ENCODE peak calls at places on chromosomes 3 and 15, in nine cellular contexts. Y is A549, V is endothelial cell of umbilical vein, O is astrocyte, T is stomach, P is body of pancreas, S is psoas muscle, W is endodermal cell, X is fibroblast of lung. B is an unnamed sample.

GRCh38 chr15:74775132-74775562 is 6.7 kb upstream of the CSK start:
- DNase-seq in Y (no peak), V (no peak), O (no peak), T (no peak), P (no peak), S (no peak), W (no peak), X (no peak), B (peak; percentile 35)

GRCh38 chr15:101672298-101672697 is 20.1 kb upstream of the TM2D3 start:
- DNase-seq in Y (no peak), V (no peak), O (no peak), T (no peak), P (peak; percentile 39), S (no peak), W (peak; percentile 67), X (no peak), B (no peak)

GRCh38 chr3:186212611-186213010 is 103.7 kb upstream of the ETV5 start:
- DNase-seq in Y (no peak), V (no peak), O (no peak), T (no peak), P (no peak), S (no peak), W (no peak), X (no peak), B (no peak)

GRCh38 chr3:74520895-74521294 is 93.6 kb downstream of the CNTN3 start:
- DNase-seq in Y (no peak), V (no peak), O (no peak), T (no peak), P (no peak), S (no peak), W (no peak), X (peak; percentile 12), B (no peak)

GRCh38 chr3:106092792-106093191 is 224.0 kb upstream of the CBLB start:
- DNase-seq in Y (no peak), V (no peak), O (no peak), T (no peak), P (no peak), S (no peak), W (no peak), X (no peak), B (no peak)

GRCh38 chr3:8488877-8489865 is 12.5 kb upstream of the LMCD1 start:
- DNase-seq in Y (no peak), V (no peak), O (no peak), T (no peak), P (no peak), S (no peak), W (no peak), X (peak; percentile 43), B (no peak)

GRCh38 chr3:101377209-101377608 is 56.8 kb upstream of the IMPG2 start:
- DNase-seq in Y (no peak), V (peak; percentile 1), O (peak; percentile 18), T (no peak), P (no peak), S (no peak), W (no peak), X (no peak), B (no peak)

GRCh38 chr3:156677120-156677479 is 2.7 kb downstream of the TIPARP start:
- DNase-seq in Y (no peak), V (no peak), O (no peak), T (no peak), P (no peak), S (no peak), W (no peak), X (no peak), B (no peak)

DNA sequence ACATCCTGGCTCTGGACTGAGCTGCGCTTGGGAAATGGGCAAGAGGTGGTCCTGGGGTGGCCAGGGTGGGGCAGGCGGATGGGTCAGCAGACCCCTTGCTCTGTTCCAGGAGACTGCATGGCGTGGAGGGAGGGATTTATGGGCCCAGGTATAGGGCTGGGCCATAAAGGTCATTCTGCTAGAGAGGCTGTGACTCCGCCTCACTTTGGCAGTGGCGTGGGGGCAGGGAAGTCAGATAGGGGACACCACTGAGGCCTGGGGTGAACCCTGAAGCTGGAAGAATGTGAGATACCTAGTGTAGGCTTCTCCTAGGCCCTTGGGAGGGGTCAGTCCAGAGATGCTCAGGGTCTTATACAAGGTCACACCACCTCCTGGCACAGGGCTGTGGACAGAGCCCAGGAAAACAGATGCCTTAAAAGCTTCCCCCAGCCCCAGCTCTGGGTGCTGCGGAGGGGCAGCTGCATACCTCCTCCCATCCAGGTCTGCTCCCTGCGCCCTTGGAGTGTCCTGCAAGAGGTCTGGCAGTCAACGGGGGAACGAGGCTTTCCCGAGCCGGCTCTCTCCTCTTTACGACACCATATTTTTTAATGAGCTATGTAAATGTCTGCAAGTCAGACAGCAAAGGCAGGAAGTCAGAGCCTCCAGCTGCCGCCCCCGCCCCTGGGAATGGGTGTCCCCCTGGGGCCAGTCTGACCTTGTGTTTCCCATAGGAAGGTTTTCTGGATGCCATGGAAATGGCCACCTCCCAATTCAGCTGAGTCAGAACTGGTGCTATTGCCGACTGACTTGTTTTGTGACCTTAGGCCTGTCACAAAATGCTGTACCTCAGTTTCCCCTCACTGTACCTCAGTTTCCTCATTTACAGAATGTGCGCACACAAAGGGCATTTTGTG is 26.3 kb downstream of the LINGO1 start:
- DNase-seq in Y (no peak), V (peak; percentile 41), O (no peak), T (no peak), P (no peak), S (no peak), W (no peak), X (peak; percentile 7), B (peak; percentile 68)
- H3K27ac ChIP-seq in Y (no peak overlapping the region), V (no peak overlapping the region), O (no peak overlapping the region), T (no peak overlapping the region), P (no peak overlapping the region), S (peak overlapping the region; percentile 30), W (no peak overlapping the region), X (no peak overlapping the region), B (peak overlapping the region; percentile 21)

DNA sequence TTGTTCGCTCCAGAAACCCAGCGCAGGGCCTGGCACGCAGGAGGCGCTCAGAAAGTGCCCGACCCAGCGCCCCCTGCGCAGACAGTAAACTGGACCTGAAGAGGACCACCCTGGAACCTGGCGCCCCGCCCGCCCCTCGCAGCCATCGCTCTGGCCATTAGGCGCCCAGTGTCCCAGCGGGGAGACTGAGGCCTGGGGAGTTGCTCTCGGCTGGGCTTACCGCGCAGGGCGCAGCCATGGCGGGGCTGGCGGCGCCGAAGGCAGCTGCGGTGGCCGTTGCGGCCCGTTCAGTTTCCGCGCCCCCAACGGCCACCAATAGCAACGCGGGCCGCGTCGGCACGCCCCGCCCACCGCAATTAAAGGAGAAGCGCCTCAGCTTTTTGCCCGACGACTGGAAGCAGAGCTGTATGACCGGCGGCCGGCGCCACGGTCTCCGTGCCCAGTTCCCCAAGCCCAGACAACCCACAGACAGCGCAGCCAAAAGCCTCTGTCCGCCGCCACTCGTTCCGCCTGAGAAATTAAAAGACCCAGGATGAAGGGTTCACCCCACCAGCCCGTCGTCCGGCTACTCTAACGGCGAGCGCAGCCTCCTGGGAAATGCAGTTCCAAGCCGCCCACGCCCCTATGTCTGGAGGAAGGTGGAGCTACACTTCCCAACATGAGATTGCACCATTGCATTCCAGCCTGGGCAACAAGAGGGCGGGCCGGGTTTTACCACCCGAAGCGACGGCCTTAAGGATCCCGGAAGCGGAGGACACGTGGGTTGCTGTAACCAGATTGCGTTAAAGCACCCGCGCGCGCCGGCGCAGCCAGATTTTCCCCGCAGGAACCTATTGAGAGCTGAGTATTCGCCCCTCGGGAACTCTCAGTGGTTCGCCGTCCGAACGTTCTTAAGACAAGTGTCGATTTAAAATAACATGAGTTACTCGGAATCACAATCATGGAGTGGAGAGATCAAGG is at the start of gene POC1A:
- DNase-seq in Y (peak; percentile 90), V (peak; percentile 97), O (peak; percentile 97), T (peak; percentile 97), P (peak; percentile 97), S (peak; percentile 96), W (peak; percentile 97), X (peak; percentile 97), B (peak; percentile 97)
- TF ChIP-seq CTCF in Y (no peak), V (no peak), O (no peak), T (no peak), P (peak; percentile 33), S (no peak), W (peak; percentile 34), X (no peak), B (no peak)

GRCh38 chr3:40170395-40170794 is 139.1 kb upstream of the EIF1B start:
- DNase-seq in Y (no peak), V (no peak), O (no peak), T (no peak), P (no peak), S (no peak), W (peak; percentile 56), X (no peak), B (no peak)

GRCh38 chr3:40172560-40172959 is 136.9 kb upstream of the EIF1B start:
- DNase-seq in Y (no peak), V (no peak), O (no peak), T (no peak), P (no peak), S (no peak), W (peak; percentile 21), X (no peak), B (no peak)

GRCh38 chr3:40166997-40167396 is 142.5 kb upstream of the EIF1B start:
- DNase-seq in Y (no peak), V (no peak), O (no peak), T (no peak), P (no peak), S (no peak), W (peak; percentile 86), X (no peak), B (no peak)

GRCh38 chr3:40167958-40168357 is 141.5 kb upstream of the EIF1B start:
- DNase-seq in Y (no peak), V (no peak), O (no peak), T (peak; percentile 58), P (no peak), S (no peak), W (no peak), X (no peak), B (no peak)

GRCh38 chr3:40169983-40170382 is 139.5 kb upstream of the EIF1B start:
- DNase-seq in Y (no peak), V (no peak), O (no peak), T (no peak), P (no peak), S (no peak), W (peak; percentile 37), X (no peak), B (no peak)
- H3K4me3 ChIP-seq in Y (no peak overlapping the region), V (no peak overlapping the region), O (no peak overlapping the region), T (no peak overlapping the region), P (no peak overlapping the region), S (no peak overlapping the region), W (no peak overlapping the region), X (no peak overlapping the region), B (no peak overlapping the region)

GRCh38 chr3:182240474-182240873 is 528.7 kb downstream of the SOX2 start:
- DNase-seq in Y (no peak), V (no peak), O (no peak), T (no peak), P (no peak), S (no peak), W (no peak), X (no peak), B (no peak)

GRCh38 chr3:182243625-182244024 is 531.9 kb downstream of the SOX2 start:
- DNase-seq in Y (no peak), V (no peak), O (no peak), T (no peak), P (no peak), S (no peak), W (no peak), X (peak; percentile 26), B (no peak)

GRCh38 chr3:182242563-182242962 is 530.8 kb downstream of the SOX2 start:
- DNase-seq in Y (no peak), V (no peak), O (no peak), T (no peak), P (no peak), S (no peak), W (no peak), X (no peak), B (no peak)

GRCh38 chr3:182241196-182241776 is 529.6 kb downstream of the SOX2 start:
- DNase-seq in Y (no peak), V (no peak), O (no peak), T (no peak), P (no peak), S (no peak), W (no peak), X (no peak), B (no peak)

GRCh38 chr3:182241777-182242556 is 530.2 kb downstream of the SOX2 start:
- DNase-seq in Y (no peak), V (peak; percentile 3), O (peak; percentile 97), T (no peak), P (peak; percentile 44), S (peak; percentile 48), W (no peak), X (peak; percentile 85), B (no peak)
- H3K27ac ChIP-seq in Y (no peak overlapping the region), V (no peak overlapping the region), O (peak overlapping the region; percentile 80), T (peak overlapping the region; percentile 56), P (peak overlapping the region; percentile 9), S (no peak overlapping the region), W (peak overlapping the region; percentile 100), X (no peak overlapping the region), B (no peak overlapping the region)